ENCODE peak calls at places on chromosomes 4 and X, in nine cellular contexts. One of them, this sample, is unnamed.

GRCh38 chrX:482702-483203 is 96.0 kb upstream of the PPP2R3B start:
- DNase-seq in DMS79 treated with DMSO at 0.1 percent for 48 hours: no peak
- DNase-seq in upper lobe of right lung: no peak
- DNase-seq in H7: no peak
- DNase-seq in amygdala: no peak
- DNase-seq in NCI-H524: no peak
- DNase-seq in T-helper 1 cell: no peak
- DNase-seq in activated CD4-positive, CD25-positive, alpha-beta regulatory T cell: no peak
- DNase-seq in transverse colon: no peak
- DNase-seq in this sample: no peak

GRCh38 chr4:133982533-133983224 is 218.9 kb downstream of the PABPC4L start:
- DNase-seq in DMS79 treated with DMSO at 0.1 percent for 48 hours: no peak
- DNase-seq in upper lobe of right lung: no peak
- DNase-seq in H7: no peak
- DNase-seq in amygdala: no peak
- DNase-seq in NCI-H524: no peak
- DNase-seq in T-helper 1 cell: no peak
- DNase-seq in activated CD4-positive, CD25-positive, alpha-beta regulatory T cell: no peak
- DNase-seq in transverse colon: no peak
- DNase-seq in this sample: no peak

GRCh38 chr4:151677193-151677592 is 83.6 kb downstream of the GATB start:
- DNase-seq in DMS79 treated with DMSO at 0.1 percent for 48 hours: no peak
- DNase-seq in upper lobe of right lung: no peak
- DNase-seq in H7: no peak
- DNase-seq in amygdala: no peak
- DNase-seq in NCI-H524: no peak
- DNase-seq in T-helper 1 cell: no peak
- DNase-seq in activated CD4-positive, CD25-positive, alpha-beta regulatory T cell: no peak
- DNase-seq in transverse colon: no peak
- DNase-seq in this sample: no peak

GRCh38 chrX:33171071-33171470 is 40.3 kb downstream of the DMD start:
- DNase-seq in DMS79 treated with DMSO at 0.1 percent for 48 hours: no peak
- DNase-seq in upper lobe of right lung: no peak
- DNase-seq in H7: no peak
- DNase-seq in amygdala: no peak
- DNase-seq in NCI-H524: no peak
- DNase-seq in T-helper 1 cell: no peak
- DNase-seq in activated CD4-positive, CD25-positive, alpha-beta regulatory T cell: no peak
- DNase-seq in transverse colon: no peak
- DNase-seq in this sample: no peak

GRCh38 chr4:26862381-26862915 is 1.8 kb downstream of the STIM2 start:
- DNase-seq in DMS79 treated with DMSO at 0.1 percent for 48 hours: no peak
- DNase-seq in upper lobe of right lung: no peak
- DNase-seq in H7: no peak
- DNase-seq in amygdala: no peak
- DNase-seq in NCI-H524: no peak
- DNase-seq in T-helper 1 cell: no peak
- DNase-seq in activated CD4-positive, CD25-positive, alpha-beta regulatory T cell: no peak
- DNase-seq in transverse colon: no peak
- DNase-seq in this sample: no peak

GRCh38 chrX:150406559-150406958 is 43.4 kb downstream of the MAMLD1 start:
- DNase-seq in DMS79 treated with DMSO at 0.1 percent for 48 hours: no peak
- DNase-seq in upper lobe of right lung: no peak
- DNase-seq in H7: no peak
- DNase-seq in amygdala: no peak
- DNase-seq in NCI-H524: no peak
- DNase-seq in T-helper 1 cell: no peak
- DNase-seq in activated CD4-positive, CD25-positive, alpha-beta regulatory T cell: no peak
- DNase-seq in transverse colon: no peak
- DNase-seq in this sample: no peak

GRCh38 chrX:72201836-72202536 is 20.4 kb downstream of the PIN4 start:
- DNase-seq in DMS79 treated with DMSO at 0.1 percent for 48 hours: no peak
- DNase-seq in upper lobe of right lung: no peak
- DNase-seq in H7: no peak
- DNase-seq in amygdala: no peak
- DNase-seq in NCI-H524: no peak
- DNase-seq in T-helper 1 cell: no peak
- DNase-seq in activated CD4-positive, CD25-positive, alpha-beta regulatory T cell: no peak
- DNase-seq in transverse colon: no peak
- DNase-seq in this sample: no peak

GRCh38 chrX:84168095-84168494 is 19.9 kb downstream of the RPS6KA6 start:
- DNase-seq in DMS79 treated with DMSO at 0.1 percent for 48 hours: no peak
- DNase-seq in upper lobe of right lung: no peak
- DNase-seq in H7: no peak
- DNase-seq in amygdala: no peak
- DNase-seq in NCI-H524: no peak
- DNase-seq in T-helper 1 cell: no peak
- DNase-seq in activated CD4-positive, CD25-positive, alpha-beta regulatory T cell: no peak
- DNase-seq in transverse colon: no peak
- DNase-seq in this sample: no peak

GRCh38 chr4:108555701-108556100 is 64.7 kb upstream of the RPL34 start:
- DNase-seq in DMS79 treated with DMSO at 0.1 percent for 48 hours: no peak
- DNase-seq in upper lobe of right lung: no peak
- DNase-seq in H7: no peak
- DNase-seq in amygdala: no peak
- DNase-seq in NCI-H524: no peak
- DNase-seq in T-helper 1 cell: no peak
- DNase-seq in activated CD4-positive, CD25-positive, alpha-beta regulatory T cell: no peak
- DNase-seq in transverse colon: no peak
- DNase-seq in this sample: no peak

This sample was measured in NCI-H187 treated with DMSO at 0.1 percent for 48 hours.